ENCODE peak calls at places on chromosomes 12 and 14, in eight cellular contexts. C, E, G, M, Z, O, P and V are unnamed samples.

GRCh38 chr12:107385518-107385917 is 292.2 kb upstream of the CRY1 start:
- DNase-seq in C (no peak), E (peak), G (peak), M (no peak), Z (no peak), O (no peak), P (no peak), V (no peak)

GRCh38 chr14:92282669-92283068 is 40.3 kb upstream of the SLC24A4 start:
- DNase-seq in C (no peak), E (no peak), G (no peak), M (no peak), Z (no peak), O (no peak), P (no peak), V (no peak)

GRCh38 chr14:23034498-23035302 is at the start of gene PSMB5:
- DNase-seq in C (peak), E (peak), G (peak), M (peak), Z (peak), O (peak), P (peak), V (peak)

GRCh38 chr12:1053690-1054089 is 62.7 kb downstream of the ERC1 start:
- DNase-seq in C (no peak), E (no peak), G (no peak), M (no peak), Z (no peak), O (no peak), P (no peak), V (no peak)

GRCh38 chr12:124827588-124828184 is 36.0 kb downstream of the SCARB1 start:
- DNase-seq in C (no peak), E (no peak), G (no peak), M (peak), Z (no peak), O (peak), P (no peak), V (no peak)

GRCh38 chr12:75560167-75560566 is 48.8 kb upstream of the KRR1 start:
- DNase-seq in C (no peak), E (peak), G (peak), M (peak), Z (no peak), O (no peak), P (no peak), V (no peak)

GRCh38 chr12:89179245-89179644 is 173.1 kb downstream of the DUSP6 start:
- DNase-seq in C (no peak), E (no peak), G (no peak), M (no peak), Z (no peak), O (no peak), P (no peak), V (no peak)

GRCh38 chr12:82593901-82594396 is 92.8 kb upstream of the TMTC2 start:
- DNase-seq in C (peak), E (no peak), G (no peak), M (peak), Z (no peak), O (no peak), P (no peak), V (no peak)

GRCh38 chr14:94121485-94121884 is 7.9 kb downstream of the IFI27L2 start:
- DNase-seq in C (no peak), E (no peak), G (no peak), M (no peak), Z (no peak), O (no peak), P (no peak), V (no peak)

GRCh38 chr14:92499216-92499615 is 14.4 kb upstream of the RIN3 start:
- DNase-seq in C (no peak), E (no peak), G (no peak), M (no peak), Z (no peak), O (no peak), P (no peak), V (no peak)

GRCh38 chr14:31380106-31380505 is 40.2 kb downstream of the HEATR5A start:
- DNase-seq in C (no peak), E (no peak), G (peak), M (no peak), Z (no peak), O (no peak), P (no peak), V (no peak)

GRCh38 chr12:130613831-130614230 is 102.3 kb downstream of the RIMBP2 start:
- DNase-seq in C (no peak), E (no peak), G (no peak), M (no peak), Z (no peak), O (no peak), P (no peak), V (no peak)

GRCh38 chr12:11075642-11076041 is 13.5 kb upstream of the TAS2R46 start:
- DNase-seq in C (no peak), E (no peak), G (no peak), M (no peak), Z (no peak), O (no peak), P (no peak), V (no peak)

GRCh38 chr14:75223664-75224154 is 47.3 kb upstream of the TMED10 start:
- DNase-seq in C (peak), E (no peak), G (no peak), M (no peak), Z (no peak), O (no peak), P (no peak), V (peak)

GRCh38 chr14:80930836-80931389 is 10.6 kb downstream of the CEP128 start:
- DNase-seq in C (no peak), E (peak), G (peak), M (peak), Z (no peak), O (no peak), P (peak), V (no peak)

GRCh38 chr12:119157528-119157927 is 21.2 kb upstream of the HSPB8 start:
- DNase-seq in C (no peak), E (no peak), G (no peak), M (no peak), Z (no peak), O (no peak), P (no peak), V (no peak)

GRCh38 chr14:24982472-24983155 is 67.3 kb downstream of the STXBP6 start:
- DNase-seq in C (no peak), E (peak), G (peak), M (no peak), Z (no peak), O (no peak), P (peak), V (no peak)

GRCh38 chr14:33932526-33933292 is 18.2 kb downstream of the EGLN3 start:
- DNase-seq in C (no peak), E (peak), G (peak), M (no peak), Z (no peak), O (no peak), P (no peak), V (no peak)

GRCh38 chr12:23559268-23559753 is 390.2 kb downstream of the SOX5 start:
- DNase-seq in C (no peak), E (no peak), G (no peak), M (no peak), Z (no peak), O (no peak), P (no peak), V (no peak)

GRCh38 chr12:121811434-121812319 is 7.9 kb downstream of the SETD1B start:
- DNase-seq in C (peak), E (peak), G (peak), M (peak), Z (no peak), O (peak), P (no peak), V (peak)

GRCh38 chr12:18549598-18549997 is 188.2 kb downstream of the PLCZ1 start:
- DNase-seq in C (no peak), E (no peak), G (no peak), M (no peak), Z (no peak), O (no peak), P (no peak), V (peak)

GRCh38 chr12:124045671-124046070 is 72.7 kb downstream of the ZNF664 start:
- DNase-seq in C (no peak), E (no peak), G (no peak), M (no peak), Z (no peak), O (no peak), P (no peak), V (no peak)

GRCh38 chr12:111636209-111636928 is 37.3 kb upstream of the ATXN2 start:
- DNase-seq in C (peak), E (peak), G (peak), M (no peak), Z (no peak), O (peak), P (peak), V (peak)

GRCh38 chr12:99455350-99456037 is 192.1 kb upstream of the GARIN6 start:
- DNase-seq in C (no peak), E (peak), G (no peak), M (no peak), Z (peak), O (no peak), P (peak), V (no peak)

GRCh38 chr12:109027767-109028166 is 6.9 kb upstream of the SVOP start:
- DNase-seq in C (no peak), E (peak), G (peak), M (no peak), Z (no peak), O (no peak), P (no peak), V (no peak)

GRCh38 chr14:99174920-99175319 is 97.1 kb downstream of the BCL11B start:
- DNase-seq in C (no peak), E (no peak), G (no peak), M (no peak), Z (no peak), O (no peak), P (no peak), V (no peak)

GRCh38 chr14:91252901-91253794 is 8.6 kb upstream of the GPR68 start:
- DNase-seq in C (peak), E (no peak), G (no peak), M (peak), Z (no peak), O (no peak), P (no peak), V (peak)

GRCh38 chr14:103508930-103509329 is 13.7 kb downstream of the CKB start:
- DNase-seq in C (no peak), E (no peak), G (no peak), M (peak), Z (no peak), O (no peak), P (no peak), V (no peak)

GRCh38 chr14:103504991-103505565 is 17.6 kb downstream of the CKB start:
- DNase-seq in C (no peak), E (no peak), G (no peak), M (peak), Z (no peak), O (no peak), P (no peak), V (no peak)

GRCh38 chr14:103509864-103510263 is 12.8 kb downstream of the CKB start:
- DNase-seq in C (no peak), E (no peak), G (no peak), M (peak), Z (no peak), O (peak), P (no peak), V (no peak)

GRCh38 chr14:103508521-103508920 is 14.1 kb downstream of the CKB start:
- DNase-seq in C (no peak), E (no peak), G (no peak), M (peak), Z (no peak), O (no peak), P (no peak), V (no peak)

DNA sequence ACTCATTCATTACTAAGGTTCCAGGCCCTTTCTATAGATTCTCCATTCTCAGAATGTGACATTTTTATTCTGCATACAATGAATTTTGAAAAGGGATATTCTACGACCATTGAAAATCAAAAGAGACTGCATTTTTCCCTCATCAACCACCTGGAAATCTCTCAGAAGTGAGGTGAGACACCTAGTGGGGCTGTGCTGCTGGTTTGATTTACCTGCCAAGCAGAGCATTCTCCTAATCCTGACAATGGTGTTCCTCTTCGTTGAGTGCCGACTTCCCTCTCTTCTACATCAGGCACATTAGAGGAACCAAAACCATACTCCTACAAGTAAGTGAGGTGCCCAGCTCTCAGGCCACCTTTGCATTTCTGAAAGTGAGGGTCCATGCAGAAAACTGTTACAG is 14.9 kb downstream of the CKB start:
- DNase-seq in C (no peak), E (no peak), G (no peak), M (peak), Z (no peak), O (no peak), P (no peak), V (no peak)
- TF ChIP-seq CTCF in C (no peak), E (no peak), G (no peak), M (no peak), Z (no peak), O (no peak), P (no peak), V (no peak)

DNA sequence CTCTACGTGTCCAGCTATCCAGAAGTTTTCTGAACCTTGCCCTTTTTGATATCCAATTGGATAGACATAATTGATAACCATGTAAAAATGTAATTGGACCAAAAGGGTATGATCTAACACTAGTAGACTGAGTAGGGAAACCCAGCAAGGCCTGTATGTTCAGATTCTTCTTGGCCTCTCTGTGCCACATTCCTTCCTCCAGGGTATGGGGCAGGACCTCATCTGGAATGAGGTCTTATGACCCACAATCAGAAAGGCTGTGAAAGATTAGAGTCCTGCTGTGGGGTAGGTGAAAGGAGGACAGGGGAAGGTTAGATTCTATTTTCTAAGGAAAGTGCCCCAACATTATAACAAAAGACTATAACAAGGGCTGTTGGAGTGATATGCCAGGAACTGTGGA is 51.3 kb upstream of the A2ML1 start:
- DNase-seq in C (no peak), E (no peak), G (no peak), M (no peak), Z (no peak), O (no peak), P (no peak), V (no peak)
- TF ChIP-seq CTCF in C (no peak), E (no peak), G (no peak), M (no peak), Z (peak), O (no peak), P (no peak), V (no peak)

DNA sequence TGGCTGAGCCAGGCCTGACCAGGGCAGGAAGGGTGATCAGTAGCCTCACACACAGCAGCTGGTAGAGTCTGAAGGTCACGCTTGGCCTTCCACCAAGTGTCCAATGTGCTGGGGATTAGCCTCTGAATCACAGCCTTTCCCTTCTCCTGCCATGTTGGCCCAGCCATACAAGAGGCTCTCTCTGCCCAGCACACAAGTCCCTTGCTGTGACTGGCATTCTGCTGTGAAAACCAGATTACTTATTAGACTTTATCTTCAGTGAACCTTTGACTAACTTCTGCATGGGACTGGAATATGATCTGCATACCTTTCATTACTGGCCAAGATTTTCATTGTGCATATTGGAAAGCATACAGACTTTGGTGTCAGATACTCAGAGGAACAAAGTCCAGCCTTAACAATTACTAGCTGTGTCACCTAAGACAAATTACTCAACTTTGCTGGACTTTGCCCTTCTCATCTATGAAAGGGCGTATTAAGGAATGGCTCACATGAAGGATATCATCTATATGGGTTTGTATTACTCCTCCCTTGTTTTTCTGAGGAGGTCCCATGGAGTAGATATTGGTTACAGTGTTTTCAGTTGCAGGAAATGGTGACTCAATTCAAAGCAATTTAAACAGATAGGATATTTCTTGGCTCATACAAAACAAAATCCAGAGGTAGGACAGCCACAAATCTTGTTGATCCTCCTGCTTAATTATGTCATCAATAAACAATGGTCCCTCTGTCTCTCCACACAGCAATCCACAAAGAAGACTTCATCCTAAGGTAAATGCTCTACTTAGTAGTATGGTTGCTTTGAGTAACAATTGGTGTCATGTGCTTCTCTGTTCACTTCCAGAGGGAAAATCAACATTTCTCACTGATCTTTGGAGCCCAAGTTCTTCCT is 99.6 kb downstream of the DYRK2 start:
- DNase-seq in C (no peak), E (peak), G (peak), M (no peak), Z (peak), O (peak), P (peak), V (no peak)
- TF ChIP-seq CTCF in C (no peak), E (no peak), G (no peak), M (no peak), Z (no peak), O (no peak), P (peak), V (no peak)

DNA sequence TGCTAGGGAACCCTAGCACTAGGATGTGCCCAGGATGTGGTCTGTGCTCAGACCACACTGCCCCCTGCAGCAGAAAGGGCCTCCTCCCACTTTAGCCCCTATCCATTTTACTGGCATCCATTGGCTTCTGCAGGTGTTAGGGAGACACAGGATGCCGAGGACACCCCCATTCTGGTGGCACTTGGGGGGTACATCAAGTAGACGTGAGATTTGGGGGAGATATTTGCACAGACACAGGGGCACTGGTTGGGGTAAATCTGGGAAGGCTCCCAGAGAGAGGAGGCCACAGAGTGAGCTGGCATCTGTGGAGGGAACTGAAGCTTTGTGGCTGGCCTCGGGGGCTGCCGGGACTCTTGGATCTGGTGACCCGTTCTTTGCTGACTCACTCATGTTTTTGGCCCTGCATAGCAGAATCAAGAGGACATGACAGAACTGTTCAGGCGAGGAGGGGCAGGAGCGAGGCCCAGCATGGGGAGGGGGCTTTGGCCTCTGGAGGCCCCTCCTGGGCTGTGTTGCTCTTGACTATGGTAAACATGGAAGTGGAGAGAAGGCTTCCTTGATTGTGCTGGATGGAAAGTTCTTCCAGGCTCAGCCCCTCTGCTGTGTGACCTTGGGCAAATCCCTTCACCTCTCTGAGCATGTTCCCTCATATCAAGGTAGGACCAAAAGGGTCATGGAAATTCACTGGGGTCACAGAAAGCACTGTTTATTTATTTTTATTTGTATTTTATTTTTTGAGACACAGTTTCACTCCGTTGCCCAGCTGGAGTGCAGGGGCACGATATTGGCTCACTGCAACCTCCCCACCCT is 1.8 kb downstream of the PLBD2 start:
- DNase-seq in C (no peak), E (peak), G (no peak), M (no peak), Z (no peak), O (no peak), P (no peak), V (no peak)
- TF ChIP-seq CTCF in C (peak), E (peak), G (peak), M (peak), Z (peak), O (no peak), P (peak), V (no peak)

DNA sequence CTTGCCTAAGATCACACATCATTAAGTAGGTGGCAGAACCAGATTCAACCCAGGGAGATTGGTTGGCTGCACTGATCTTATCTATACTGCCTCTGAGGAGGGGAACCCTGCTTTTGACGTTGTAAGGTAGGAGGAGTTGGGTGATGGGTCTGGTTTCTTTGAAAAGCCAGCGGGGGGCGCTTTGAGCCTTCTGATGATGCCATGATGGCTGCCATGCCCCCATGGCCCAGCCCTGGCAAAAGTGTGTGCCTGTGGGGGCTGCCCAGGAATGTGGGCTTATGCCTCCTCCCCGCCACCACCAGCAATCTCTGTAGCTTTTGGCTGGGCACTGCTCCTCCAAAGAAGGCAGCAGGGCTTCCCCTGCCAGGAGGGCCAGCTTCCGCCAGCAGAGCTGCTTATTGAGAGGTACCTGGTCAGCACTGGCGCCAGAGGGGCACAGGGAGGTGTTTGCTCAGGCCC is 224.3 kb downstream of the SLC41A2 start:
- DNase-seq in C (no peak), E (no peak), G (no peak), M (peak), Z (peak), O (no peak), P (no peak), V (peak)
- TF ChIP-seq CTCF in C (no peak), E (no peak), G (no peak), M (peak), Z (peak), O (peak), P (no peak), V (no peak)

GRCh38 chr12:4143909-4144308 is 129.7 kb upstream of the CCND2 start:
- DNase-seq in C (no peak), E (no peak), G (no peak), M (no peak), Z (peak), O (no peak), P (no peak), V (no peak)
- TF ChIP-seq CTCF in C (no peak), E (no peak), G (no peak), M (peak), Z (peak), O (no peak), P (no peak), V (no peak)